ENCODE peak calls at places on chromosomes 5 and 9, in ten cellular contexts. One of them, this sample, is unnamed.

GRCh38 chr9:14661421-14662059 is 31.7 kb downstream of the ZDHHC21 start:
- DNase-seq in NCI-H2171 treated with DMSO at 0.1 percent for 48 hours: peak
- DNase-seq in Peyer's patch: no peak
- DNase-seq in T-helper 2 cell: no peak
- DNase-seq in NCI-H774: peak
- DNase-seq in fibroblast of mammary gland: peak
- DNase-seq in stimulated activated CD4-positive, alpha-beta T cell treated with anti-CD3 and anti-CD28 coated beads, TNF-alpha, amount 100 ng/mL, for 4 hours: no peak
- DNase-seq in NT2/D1: no peak
- DNase-seq in astrocyte of the hippocampus: peak
- DNase-seq in mesothelial cell of epicardium: no peak
- DNase-seq in this sample: peak

GRCh38 chr5:133471699-133472098 is 140.6 kb downstream of the FSTL4 start:
- DNase-seq in astrocyte of the hippocampus: no peak
- DNase-seq in NCI-H2171 treated with DMSO at 0.1 percent for 48 hours: no peak
- DNase-seq in Peyer's patch: no peak
- DNase-seq in T-helper 2 cell: no peak
- DNase-seq in NCI-H774: no peak
- DNase-seq in NT2/D1: no peak
- DNase-seq in fibroblast of mammary gland: no peak
- DNase-seq in stimulated activated CD4-positive, alpha-beta T cell treated with anti-CD3 and anti-CD28 coated beads, TNF-alpha, amount 100 ng/mL, for 4 hours: no peak
- DNase-seq in mesothelial cell of epicardium: no peak
- DNase-seq in this sample: no peak

GRCh38 chr9:114786251-114786650 is 19.6 kb downstream of the TNFSF15 start:
- DNase-seq in NT2/D1: no peak
- DNase-seq in fibroblast of mammary gland: peak
- DNase-seq in Peyer's patch: no peak
- DNase-seq in NCI-H774: no peak
- DNase-seq in astrocyte of the hippocampus: no peak
- DNase-seq in mesothelial cell of epicardium: no peak
- DNase-seq in stimulated activated CD4-positive, alpha-beta T cell treated with anti-CD3 and anti-CD28 coated beads, TNF-alpha, amount 100 ng/mL, for 4 hours: no peak
- DNase-seq in T-helper 2 cell: no peak
- DNase-seq in NCI-H2171 treated with DMSO at 0.1 percent for 48 hours: no peak
- DNase-seq in this sample: no peak

GRCh38 chr5:82031220-82032119 is 59.6 kb downstream of the ATG10 start:
- DNase-seq in stimulated activated CD4-positive, alpha-beta T cell treated with anti-CD3 and anti-CD28 coated beads, TNF-alpha, amount 100 ng/mL, for 4 hours: no peak
- DNase-seq in mesothelial cell of epicardium: no peak
- DNase-seq in fibroblast of mammary gland: no peak
- DNase-seq in NT2/D1: peak
- DNase-seq in NCI-H2171 treated with DMSO at 0.1 percent for 48 hours: no peak
- DNase-seq in astrocyte of the hippocampus: peak
- DNase-seq in T-helper 2 cell: no peak
- DNase-seq in Peyer's patch: no peak
- DNase-seq in NCI-H774: no peak
- DNase-seq in this sample: no peak

GRCh38 chr9:113543286-113544000 is 79.9 kb downstream of the RGS3 start:
- DNase-seq in NCI-H2171 treated with DMSO at 0.1 percent for 48 hours: no peak
- DNase-seq in Peyer's patch: no peak
- DNase-seq in astrocyte of the hippocampus: no peak
- DNase-seq in NT2/D1: no peak
- DNase-seq in mesothelial cell of epicardium: no peak
- DNase-seq in fibroblast of mammary gland: no peak
- DNase-seq in NCI-H774: no peak
- DNase-seq in stimulated activated CD4-positive, alpha-beta T cell treated with anti-CD3 and anti-CD28 coated beads, TNF-alpha, amount 100 ng/mL, for 4 hours: no peak
- DNase-seq in T-helper 2 cell: no peak
- DNase-seq in this sample: no peak

GRCh38 chr9:74132986-74133385 is 364.1 kb upstream of the RORB start:
- DNase-seq in NT2/D1: no peak
- DNase-seq in NCI-H774: no peak
- DNase-seq in mesothelial cell of epicardium: no peak
- DNase-seq in Peyer's patch: no peak
- DNase-seq in stimulated activated CD4-positive, alpha-beta T cell treated with anti-CD3 and anti-CD28 coated beads, TNF-alpha, amount 100 ng/mL, for 4 hours: no peak
- DNase-seq in astrocyte of the hippocampus: no peak
- DNase-seq in T-helper 2 cell: no peak
- DNase-seq in fibroblast of mammary gland: no peak
- DNase-seq in NCI-H2171 treated with DMSO at 0.1 percent for 48 hours: no peak
- DNase-seq in this sample: no peak

GRCh38 chr5:95824747-95825146 is 2.2 kb upstream of the GLRX start:
- DNase-seq in NT2/D1: no peak
- DNase-seq in astrocyte of the hippocampus: no peak
- DNase-seq in NCI-H2171 treated with DMSO at 0.1 percent for 48 hours: no peak
- DNase-seq in mesothelial cell of epicardium: no peak
- DNase-seq in fibroblast of mammary gland: no peak
- DNase-seq in T-helper 2 cell: no peak
- DNase-seq in stimulated activated CD4-positive, alpha-beta T cell treated with anti-CD3 and anti-CD28 coated beads, TNF-alpha, amount 100 ng/mL, for 4 hours: no peak
- DNase-seq in Peyer's patch: no peak
- DNase-seq in NCI-H774: no peak
- DNase-seq in this sample: no peak

GRCh38 chr5:167602077-167602476 is 689.4 kb upstream of the WWC1 start:
- DNase-seq in stimulated activated CD4-positive, alpha-beta T cell treated with anti-CD3 and anti-CD28 coated beads, TNF-alpha, amount 100 ng/mL, for 4 hours: no peak
- DNase-seq in Peyer's patch: no peak
- DNase-seq in NCI-H774: no peak
- DNase-seq in mesothelial cell of epicardium: no peak
- DNase-seq in NCI-H2171 treated with DMSO at 0.1 percent for 48 hours: no peak
- DNase-seq in fibroblast of mammary gland: peak
- DNase-seq in NT2/D1: no peak
- DNase-seq in T-helper 2 cell: no peak
- DNase-seq in astrocyte of the hippocampus: no peak
- DNase-seq in this sample: no peak

GRCh38 chr5:77426670-77427069 is 65.4 kb downstream of the WDR41 start:
- DNase-seq in T-helper 2 cell: no peak
- DNase-seq in NCI-H774: no peak
- DNase-seq in NT2/D1: no peak
- DNase-seq in fibroblast of mammary gland: peak
- DNase-seq in NCI-H2171 treated with DMSO at 0.1 percent for 48 hours: no peak
- DNase-seq in Peyer's patch: no peak
- DNase-seq in mesothelial cell of epicardium: no peak
- DNase-seq in stimulated activated CD4-positive, alpha-beta T cell treated with anti-CD3 and anti-CD28 coated beads, TNF-alpha, amount 100 ng/mL, for 4 hours: no peak
- DNase-seq in astrocyte of the hippocampus: peak
- DNase-seq in this sample: no peak

GRCh38 chr9:109192732-109193361 is 25.8 kb upstream of the FRRS1L start:
- DNase-seq in NT2/D1: peak
- DNase-seq in T-helper 2 cell: no peak
- DNase-seq in NCI-H774: no peak
- DNase-seq in fibroblast of mammary gland: no peak
- DNase-seq in stimulated activated CD4-positive, alpha-beta T cell treated with anti-CD3 and anti-CD28 coated beads, TNF-alpha, amount 100 ng/mL, for 4 hours: no peak
- DNase-seq in NCI-H2171 treated with DMSO at 0.1 percent for 48 hours: no peak
- DNase-seq in astrocyte of the hippocampus: peak
- DNase-seq in Peyer's patch: peak
- DNase-seq in mesothelial cell of epicardium: no peak
- DNase-seq in this sample: peak

GRCh38 chr5:35202319-35203111 is 27.8 kb downstream of the PRLR start:
- DNase-seq in T-helper 2 cell: peak
- DNase-seq in NCI-H2171 treated with DMSO at 0.1 percent for 48 hours: peak
- DNase-seq in fibroblast of mammary gland: peak
- DNase-seq in mesothelial cell of epicardium: no peak
- DNase-seq in stimulated activated CD4-positive, alpha-beta T cell treated with anti-CD3 and anti-CD28 coated beads, TNF-alpha, amount 100 ng/mL, for 4 hours: no peak
- DNase-seq in NCI-H774: no peak
- DNase-seq in astrocyte of the hippocampus: peak
- DNase-seq in NT2/D1: peak
- DNase-seq in Peyer's patch: no peak
- DNase-seq in this sample: peak

GRCh38 chr9:38226491-38226951 is 157.5 kb upstream of the SHB start:
- DNase-seq in NCI-H2171 treated with DMSO at 0.1 percent for 48 hours: peak
- DNase-seq in astrocyte of the hippocampus: peak
- DNase-seq in T-helper 2 cell: no peak
- DNase-seq in Peyer's patch: no peak
- DNase-seq in NCI-H774: no peak
- DNase-seq in stimulated activated CD4-positive, alpha-beta T cell treated with anti-CD3 and anti-CD28 coated beads, TNF-alpha, amount 100 ng/mL, for 4 hours: no peak
- DNase-seq in NT2/D1: no peak
- DNase-seq in mesothelial cell of epicardium: no peak
- DNase-seq in fibroblast of mammary gland: no peak
- DNase-seq in this sample: peak

GRCh38 chr5:137612576-137612975 is 113.5 kb upstream of the SPOCK1 start:
- DNase-seq in Peyer's patch: no peak
- DNase-seq in stimulated activated CD4-positive, alpha-beta T cell treated with anti-CD3 and anti-CD28 coated beads, TNF-alpha, amount 100 ng/mL, for 4 hours: no peak
- DNase-seq in fibroblast of mammary gland: no peak
- DNase-seq in astrocyte of the hippocampus: no peak
- DNase-seq in NCI-H774: no peak
- DNase-seq in NT2/D1: no peak
- DNase-seq in NCI-H2171 treated with DMSO at 0.1 percent for 48 hours: no peak
- DNase-seq in mesothelial cell of epicardium: no peak
- DNase-seq in T-helper 2 cell: no peak
- DNase-seq in this sample: no peak